ENCODE peak calls at places on chromosomes 7 and 10, in seven cellular contexts. B is activated CD8-positive, alpha-beta T cell treated with anti-CD3 and anti-CD28 coated beads for 36 hours; G is stimulated activated CD8-positive, alpha-beta memory T cell treated with anti-CD3 and anti-CD28 coated beads, Interleukin-4, amount 100 ng/mL, for 24 hours; K is head of caudate nucleus; R is AML-193; Y is stimulated activated CD4-positive, alpha-beta T cell treated with anti-CD3 and anti-CD28 coated beads, Interleukin-2, amount 100 ng/mL, for 48 hours; X is skeletal muscle cell. Q is an unnamed sample.

GRCh38 chr7:158048569-158048968 is 539.1 kb downstream of the PTPRN2 start:
- DNase-seq in G (no peak), X (no peak), Y (no peak), B (no peak), R (no peak), K (no peak), Q (no peak)

GRCh38 chr7:116231543-116232401 is 21.4 kb downstream of the TES start:
- DNase-seq in G (no peak), Y (no peak), K (no peak), X (peak; percentile 52), R (no peak), B (no peak), Q (no peak)

GRCh38 chr10:61821153-61821552 is 80.3 kb upstream of the ARID5B start:
- DNase-seq in Y (no peak), X (no peak), R (no peak), G (no peak), B (no peak), K (no peak), Q (no peak)

GRCh38 chr7:159197066-159197975 is 52.7 kb upstream of the VIPR2 start:
- DNase-seq in K (no peak), B (peak; percentile 56), G (no peak), X (no peak), R (no peak), Y (no peak), Q (no peak)

GRCh38 chr10:32795598-32796183 is 162.3 kb downstream of the ITGB1 start:
- DNase-seq in Y (no peak), R (peak; percentile 37), B (peak; percentile 3), G (no peak), K (no peak), X (no peak), Q (no peak)

GRCh38 chr10:73183882-73184281 is 16.0 kb downstream of the FAM149B1 start:
- DNase-seq in Y (no peak), R (no peak), G (no peak), K (no peak), B (no peak), X (no peak), Q (no peak)

GRCh38 chr7:54773472-54774399 is 14.7 kb upstream of the SEC61G start:
- DNase-seq in R (peak; percentile 15), Y (peak; percentile 71), X (no peak), B (peak; percentile 77), G (peak; percentile 42), K (peak; percentile 84), Q (no peak)

GRCh38 chr7:97064020-97064419 is 39.4 kb upstream of the DLX5 start:
- DNase-seq in B (no peak), G (no peak), R (no peak), X (no peak), Y (no peak), K (no peak), Q (no peak)

GRCh38 chr7:17651296-17651695 is 289.0 kb downstream of the SNX13 start:
- DNase-seq in K (no peak), R (no peak), Y (no peak), B (no peak), X (no peak), G (no peak), Q (no peak)

GRCh38 chr10:120978589-120979252 is 127.6 kb downstream of the WDR11 start:
- DNase-seq in K (no peak), R (no peak), Y (no peak), G (no peak), B (no peak), X (no peak), Q (no peak)

GRCh38 chr10:102342958-102343357 is 52.5 kb upstream of the NFKB2 start:
- DNase-seq in K (no peak), G (no peak), X (no peak), B (no peak), R (no peak), Y (no peak), Q (no peak)

GRCh38 chr10:117955171-117955570 is 91.6 kb downstream of the RAB11FIP2 start:
- DNase-seq in B (no peak), Y (no peak), R (no peak), X (no peak), K (no peak), G (no peak), Q (no peak)

GRCh38 chr10:105964009-105964408 is 1200.5 kb downstream of the SORCS1 start:
- DNase-seq in B (no peak), R (no peak), Y (no peak), X (no peak), G (no peak), K (no peak), Q (no peak)

GRCh38 chr7:13829914-13830603 is 159.4 kb downstream of the ETV1 start:
- DNase-seq in R (no peak), G (no peak), B (no peak), K (no peak), X (peak; percentile 77), Y (no peak), Q (no peak)

GRCh38 chr10:5944389-5945202 is 32.7 kb downstream of the IL15RA start:
- DNase-seq in X (peak; percentile 99), Y (no peak), B (no peak), R (no peak), K (no peak), G (no peak), Q (no peak)

GRCh38 chr10:77289027-77289501 is 348.5 kb downstream of the KCNMA1 start:
- DNase-seq in K (no peak), Y (no peak), R (no peak), B (no peak), X (no peak), G (no peak), Q (no peak)

GRCh38 chr7:100472854-100473499 is 6.0 kb downstream of the TSC22D4 start:
- DNase-seq in B (no peak), Y (no peak), K (no peak), R (peak; percentile 62), X (no peak), G (no peak), Q (no peak)

GRCh38 chr7:22052221-22052639 is 106.5 kb upstream of the CDCA7L start:
- DNase-seq in K (no peak), B (no peak), R (no peak), X (no peak), G (no peak), Y (no peak), Q (no peak)

GRCh38 chr7:27182285-27182827 is 2.7 kb downstream of the HOXA11 start:
- DNase-seq in R (no peak), G (no peak), Y (no peak), X (no peak), K (no peak), B (no peak), Q (no peak)

GRCh38 chr7:1505731-1506550 is 1.8 kb upstream of the INTS1 start:
- DNase-seq in K (no peak), Y (no peak), R (peak; percentile 74), X (no peak), B (peak; percentile 28), G (no peak), Q (no peak)

GRCh38 chr7:135486258-135486657 is 23.6 kb downstream of the CNOT4 start:
- DNase-seq in R (no peak), Y (no peak), K (no peak), B (no peak), G (no peak), X (no peak), Q (no peak)

GRCh38 chr10:76675951-76676587 is 961.5 kb downstream of the KCNMA1 start:
- DNase-seq in X (no peak), B (no peak), R (no peak), Y (no peak), G (no peak), K (peak; percentile 30), Q (no peak)

GRCh38 chr10:70379581-70380176 is 2.7 kb downstream of the LRRC20 start:
- DNase-seq in G (no peak), K (no peak), Y (no peak), B (no peak), R (peak; percentile 25), X (no peak), Q (no peak)

GRCh38 chr10:60351191-60351853 is 38.4 kb downstream of the ANK3 start:
- DNase-seq in X (no peak), K (peak; percentile 48), R (no peak), G (no peak), Y (no peak), B (no peak), Q (no peak)

GRCh38 chr7:133121175-133121844 is 39.4 kb upstream of the CHCHD3 start:
- DNase-seq in X (no peak), K (no peak), B (no peak), G (no peak), R (no peak), Y (no peak), Q (no peak)

GRCh38 chr10:101330236-101331225 is 23.4 kb upstream of the BTRC start:
- DNase-seq in K (peak; percentile 58), G (no peak), X (peak; percentile 45), R (no peak), B (no peak), Y (no peak), Q (no peak)

GRCh38 chr10:71696635-71697326 is 22.8 kb downstream of the C10orf105 start:
- DNase-seq in K (peak; percentile 50), R (peak; percentile 34), B (peak; percentile 83), X (no peak), Y (peak; percentile 65), G (peak; percentile 45), Q (no peak)

GRCh38 chr7:7630626-7631329 is 9.8 kb upstream of the UMAD1 start:
- DNase-seq in R (no peak), Y (no peak), K (no peak), G (no peak), B (no peak), X (no peak), Q (no peak)

GRCh38 chr7:33558961-33559710 is 346.2 kb upstream of the BMPER start:
- DNase-seq in X (no peak), G (no peak), K (no peak), R (no peak), B (no peak), Y (no peak), Q (no peak)

GRCh38 chr10:120982507-120982906 is 131.3 kb downstream of the WDR11 start:
- DNase-seq in B (no peak), G (no peak), Y (no peak), R (no peak), X (no peak), K (no peak), Q (no peak)

GRCh38 chr10:33290286-33291052 is 44.0 kb downstream of the NRP1 start:
- DNase-seq in Y (no peak), B (no peak), G (no peak), R (no peak), X (no peak), K (no peak), Q (no peak)

GRCh38 chr7:76310102-76310957 is 7.9 kb downstream of the HSPB1 start:
- DNase-seq in R (no peak), G (no peak), X (no peak), Y (no peak), K (peak; percentile 23), B (no peak), Q (no peak)

Q was measured in SIG-M5.